ENCODE peak calls at places on chromosomes 6 and 20, in ten cellular contexts. H, N, Q, S, X, E, G, P, Y and B are unnamed samples.

GRCh38 chr20:34938466-34939163 is 17.0 kb downstream of the GSS start:
- DNase-seq in Q (no peak), G (no peak), E (no peak), X (no peak), Y (peak), H (no peak), S (peak), N (no peak), P (no peak), B (no peak)

GRCh38 chr20:5078399-5078958 is 41.3 kb downstream of the PCNA start:
- DNase-seq in G (peak), Q (no peak), P (peak), X (peak), N (peak), H (peak), Y (peak), S (peak), E (no peak), B (no peak)

GRCh38 chr6:40251609-40252008 is 317.3 kb upstream of the MOCS1 start:
- DNase-seq in S (no peak), P (no peak), X (no peak), H (no peak), E (no peak), G (no peak), Q (peak), N (no peak), Y (peak), B (peak)

GRCh38 chr6:89527634-89528033 is 94.7 kb downstream of the ANKRD6 start:
- DNase-seq in X (no peak), E (no peak), N (no peak), H (no peak), Q (no peak), G (no peak), Y (no peak), S (no peak), P (no peak), B (no peak)

GRCh38 chr6:166852484-166852975 is 103.8 kb downstream of the RNASET2 start:
- DNase-seq in X (no peak), H (peak), Y (no peak), Q (no peak), E (no peak), N (no peak), G (no peak), P (no peak), S (no peak), B (no peak)

GRCh38 chr20:47273591-47274235 is 82.8 kb downstream of the ZMYND8 start:
- DNase-seq in Y (no peak), G (no peak), S (no peak), E (no peak), N (no peak), Q (no peak), P (no peak), X (no peak), H (no peak), B (no peak)

GRCh38 chr20:47972916-47973309 is 187.6 kb upstream of the SULF2 start:
- DNase-seq in N (no peak), E (no peak), P (no peak), G (no peak), H (no peak), X (no peak), Y (no peak), Q (no peak), S (no peak), B (no peak)

GRCh38 chr6:159762681-159763293 is 942 bp downstream of the ACAT2 start:
- DNase-seq in Q (no peak), N (peak), P (no peak), H (peak), E (no peak), G (no peak), Y (peak), S (peak), X (no peak), B (no peak)

GRCh38 chr6:130913119-130913518 is 85.9 kb downstream of the SMLR1 start:
- DNase-seq in E (no peak), Y (peak), X (no peak), P (no peak), H (peak), Q (no peak), N (no peak), S (no peak), G (no peak), B (no peak)

GRCh38 chr6:17116090-17116387 is 14.2 kb downstream of the STMND1 start:
- DNase-seq in H (no peak), Y (no peak), G (no peak), E (no peak), X (no peak), S (no peak), Q (no peak), P (no peak), N (no peak), B (no peak)

GRCh38 chr20:18322551-18322950 is 34.2 kb downstream of the ZNF133 start:
- DNase-seq in H (no peak), P (no peak), G (no peak), Q (no peak), E (no peak), N (no peak), X (no peak), Y (no peak), S (no peak), B (no peak)

GRCh38 chr6:161889324-161889723 is 615.5 kb upstream of the AGPAT4 start:
- DNase-seq in N (no peak), Y (no peak), H (no peak), S (no peak), Q (no peak), P (no peak), X (no peak), E (no peak), G (no peak), B (no peak)

GRCh38 chr6:44064089-44064947 is 62.9 kb downstream of the MRPL14 start:
- DNase-seq in H (no peak), G (no peak), Y (no peak), X (no peak), P (no peak), E (peak), N (no peak), Q (no peak), S (peak), B (no peak)

GRCh38 chr20:7980332-7981046 is 39.1 kb downstream of the TMX4 start:
- DNase-seq in H (peak), P (no peak), N (no peak), E (peak), Y (peak), S (no peak), X (peak), Q (peak), G (peak), B (peak)

GRCh38 chr6:166586424-166587156 is at the start of gene RAMACL:
- DNase-seq in E (no peak), H (peak), X (peak), Q (peak), G (peak), N (peak), S (no peak), P (no peak), Y (peak), B (peak)

GRCh38 chr20:10367921-10368701 is 65.9 kb downstream of the MKKS start:
- DNase-seq in E (no peak), Q (no peak), N (no peak), G (no peak), H (no peak), Y (no peak), X (no peak), S (no peak), P (no peak), B (no peak)

GRCh38 chr6:3228791-3229565 is 1.5 kb upstream of the TUBB2B start:
- DNase-seq in P (peak), X (no peak), G (no peak), N (no peak), H (peak), Y (no peak), E (no peak), S (no peak), Q (peak), B (peak)

GRCh38 chr6:21438237-21438985 is 155.1 kb upstream of the SOX4 start:
- DNase-seq in G (peak), E (peak), Y (no peak), H (peak), Q (no peak), P (no peak), X (no peak), N (no peak), S (no peak), B (no peak)